ENCODE peak calls at places on chromosomes 6 and 20, in four cellular contexts. T is GM12878, X is HepG2, D is K562. H is an unnamed sample.

GRCh38 chr6:108831104-108831503 is 17.1 kb upstream of the ARMC2 start:
- DNase-seq in D (no peak), X (no peak), T (no peak), H (no peak)

GRCh38 chr6:87181903-87182302 is 26.5 kb downstream of the ZNF292 start:
- DNase-seq in T (no peak), X (no peak), D (no peak), H (no peak)

GRCh38 chr6:42522021-42522420 is 41.8 kb upstream of the UBR2 start:
- DNase-seq in X (no peak), D (no peak), T (no peak), H (no peak)

GRCh38 chr6:167577891-167578361 is 248.8 kb upstream of the AFDN start:
- DNase-seq in T (no peak), X (no peak), D (no peak), H (no peak)

GRCh38 chr6:139533573-139534471 is 159.4 kb upstream of the CITED2 start:
- DNase-seq in X (no peak), T (no peak), D (peak; percentile 83), H (no peak)

GRCh38 chr20:44068780-44069191 is 118.2 kb downstream of the JPH2 start:
- DNase-seq in X (no peak), D (no peak), T (no peak), H (no peak)

GRCh38 chr6:35725721-35726438 is 11.0 kb upstream of the ARMC12 start:
- DNase-seq in T (no peak), X (peak; percentile 65), D (no peak), H (no peak)

GRCh38 chr6:20698675-20699074 is 164.4 kb downstream of the CDKAL1 start:
- DNase-seq in T (no peak), X (no peak), D (no peak), H (no peak)

GRCh38 chr6:18211338-18211737 is 53.0 kb downstream of the DEK start:
- DNase-seq in X (no peak), D (no peak), T (peak; percentile 91), H (no peak)

GRCh38 chr6:148935705-148936306 is 189.0 kb downstream of the UST start:
- DNase-seq in T (no peak), D (no peak), X (no peak), H (no peak)

GRCh38 chr6:158059108-158059507 is 77.4 kb downstream of the SYNJ2 start:
- DNase-seq in D (no peak), X (no peak), T (no peak), H (no peak)

GRCh38 chr6:158057213-158057987 is 75.7 kb downstream of the SYNJ2 start:
- DNase-seq in T (no peak), D (no peak), X (no peak), H (no peak)

GRCh38 chr6:158056355-158056754 is 74.7 kb downstream of the SYNJ2 start:
- DNase-seq in D (no peak), T (no peak), X (no peak), H (no peak)

GRCh38 chr6:158056804-158057203 is 75.1 kb downstream of the SYNJ2 start:
- DNase-seq in D (no peak), T (no peak), X (no peak), H (no peak)

DNA sequence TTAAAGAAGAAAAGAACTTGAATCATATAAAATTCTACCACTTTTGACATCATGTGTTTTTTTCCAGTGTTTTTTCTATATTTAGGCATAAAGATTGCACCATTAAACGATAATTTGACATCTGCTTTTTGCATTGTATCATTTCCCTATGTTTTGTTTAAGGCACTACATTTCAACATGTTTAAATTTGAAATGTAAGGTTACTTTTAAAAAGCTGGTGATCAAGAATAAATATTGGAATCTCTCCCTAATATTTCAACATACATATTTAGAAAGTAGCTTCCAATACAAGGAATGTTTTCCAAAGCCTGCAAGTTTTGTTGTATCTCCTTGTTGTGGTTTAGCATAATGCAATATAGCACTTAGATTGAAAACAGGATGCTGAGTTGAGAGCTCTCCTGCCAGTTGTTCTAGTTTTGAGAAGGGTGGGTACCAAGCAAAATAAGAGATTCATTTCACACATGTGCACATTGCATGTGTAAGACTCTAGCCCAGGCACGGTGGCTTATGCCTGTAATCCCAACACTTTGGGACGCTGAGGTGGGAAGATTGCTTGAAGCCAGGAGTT is 76.6 kb downstream of the SYNJ2 start:
- DNase-seq in X (no peak), T (no peak), D (no peak), H (no peak)
- TF ChIP-seq CBFB in X (no peak), T (no peak), D (no peak), H (no peak)

GRCh38 chr20:39605908-39606307 is 643.8 kb downstream of the DHX35 start:
- DNase-seq in T (no peak), X (no peak), D (no peak), H (no peak)
- TF ChIP-seq MAX in T (no peak), X (no peak), D (no peak), H (no peak)

GRCh38 chr6:1416820-1417219 is 27.4 kb downstream of the FOXF2 start:
- DNase-seq in D (no peak), T (no peak), X (no peak), H (no peak)
- TF ChIP-seq CBFB in D (no peak), T (no peak), X (no peak), H (no peak)

DNA sequence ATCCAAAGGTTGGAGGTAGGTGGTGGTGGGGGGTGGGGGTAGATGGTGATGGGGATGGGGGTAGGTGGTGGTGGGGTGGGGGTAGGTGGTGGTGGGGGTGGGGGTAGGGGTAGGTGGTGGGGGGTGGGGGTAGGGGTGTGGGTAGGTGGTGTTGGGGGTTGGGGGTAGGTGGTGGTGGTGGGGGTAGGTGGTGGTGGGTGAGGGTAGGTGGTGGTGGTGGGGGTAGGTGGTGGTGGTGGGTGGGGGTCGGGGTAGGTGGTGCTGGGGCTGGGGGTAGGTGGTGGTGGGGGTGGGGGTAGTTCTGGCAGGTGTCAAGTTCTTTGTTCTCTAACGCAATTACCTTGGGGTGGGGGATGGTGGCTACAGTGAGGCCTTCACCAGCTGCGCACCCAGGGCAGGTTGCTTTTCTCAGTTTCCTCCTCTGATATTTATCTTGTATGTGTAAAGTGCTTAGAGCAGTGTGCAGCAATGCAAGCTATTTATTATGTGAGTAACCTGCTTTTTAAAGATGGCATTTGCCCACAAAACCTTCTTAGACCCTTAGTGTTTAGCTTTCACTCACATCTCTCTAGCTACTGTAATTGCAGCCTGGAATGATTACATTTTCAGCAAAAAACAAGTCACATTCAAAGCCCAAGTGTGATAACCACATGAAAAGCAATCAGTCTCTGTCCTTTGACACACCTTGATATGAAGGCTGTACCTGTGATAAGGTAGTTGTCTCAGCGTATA is 8.2 kb upstream of the CCDC167 start:
- DNase-seq in T (no peak), D (no peak), X (no peak), H (no peak)
- TF ChIP-seq MAX in T (no peak), D (no peak), X (no peak), H (no peak)

DNA sequence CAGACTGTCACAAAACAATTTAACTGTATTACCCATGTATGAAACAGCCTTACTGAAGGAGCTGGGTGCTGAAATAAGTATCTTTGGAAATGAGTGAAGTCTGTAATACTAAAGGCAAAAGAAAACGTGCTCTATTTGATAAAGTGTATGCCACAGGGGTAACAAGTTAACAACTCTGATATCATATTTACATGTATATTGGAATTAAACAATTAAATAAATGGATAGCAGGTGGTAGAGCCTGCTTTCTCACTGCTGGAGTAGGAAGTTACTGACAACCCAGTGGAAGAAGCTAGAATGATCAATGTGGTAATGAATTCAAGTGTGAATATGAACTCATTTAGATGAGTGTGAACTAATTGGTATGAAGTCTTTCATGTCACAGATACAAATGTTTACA is 186.7 kb downstream of the LMBRD1 start:
- DNase-seq in T (no peak), D (no peak), X (no peak), H (no peak)
- TF ChIP-seq CBFB in T (no peak), D (no peak), X (no peak), H (no peak)

GRCh38 chr20:55555075-55555650 is 450.2 kb downstream of the CBLN4 start:
- DNase-seq in X (no peak), T (no peak), D (no peak), H (no peak)
- TF ChIP-seq MAX in X (no peak), T (no peak), D (no peak), H (no peak)

GRCh38 chr20:24661255-24661654 is 191.8 kb downstream of the SYNDIG1 start:
- DNase-seq in T (no peak), D (no peak), X (no peak), H (no peak)

GRCh38 chr20:24662286-24662685 is 192.9 kb downstream of the SYNDIG1 start:
- DNase-seq in D (no peak), X (no peak), T (no peak), H (no peak)

GRCh38 chr20:24664266-24664986 is 195.0 kb downstream of the SYNDIG1 start:
- DNase-seq in T (no peak), X (no peak), D (no peak), H (no peak)

GRCh38 chr20:24663496-24663895 is 194.1 kb downstream of the SYNDIG1 start:
- DNase-seq in D (no peak), T (no peak), X (no peak), H (no peak)

DNA sequence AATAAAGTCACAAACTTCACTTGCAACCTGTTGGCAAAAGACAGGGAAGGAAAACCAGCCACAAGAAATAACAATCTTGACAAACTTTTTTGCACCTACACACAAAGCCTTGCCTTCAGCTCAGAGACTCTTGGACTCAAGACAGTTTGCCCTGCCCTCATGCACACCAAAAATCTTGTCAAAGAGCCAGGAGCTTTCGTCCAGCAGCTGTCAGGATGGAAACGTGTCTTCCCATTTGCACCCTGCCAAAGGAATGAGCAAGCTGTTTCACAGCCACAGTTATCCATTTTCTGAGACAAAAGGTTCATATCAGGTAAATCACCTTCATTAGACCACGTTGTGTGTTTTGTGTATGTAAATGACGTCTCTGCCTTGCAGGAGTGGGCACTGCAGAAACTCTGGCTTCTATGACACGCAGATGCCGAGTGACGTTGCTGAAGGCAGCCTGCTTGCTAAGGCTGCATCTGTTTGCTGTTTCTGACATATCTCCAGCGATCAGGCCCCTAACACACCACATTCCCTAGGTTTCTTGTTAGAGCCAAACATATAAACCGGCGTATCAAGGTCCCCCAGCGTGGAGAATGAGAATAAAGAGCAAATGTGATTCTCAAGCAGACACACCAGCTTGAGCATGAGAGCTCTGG is 193.4 kb downstream of the SYNDIG1 start:
- DNase-seq in D (no peak), T (no peak), X (no peak), H (no peak)
- TF ChIP-seq CBFB in D (no peak), T (no peak), X (no peak), H (no peak)

DNA sequence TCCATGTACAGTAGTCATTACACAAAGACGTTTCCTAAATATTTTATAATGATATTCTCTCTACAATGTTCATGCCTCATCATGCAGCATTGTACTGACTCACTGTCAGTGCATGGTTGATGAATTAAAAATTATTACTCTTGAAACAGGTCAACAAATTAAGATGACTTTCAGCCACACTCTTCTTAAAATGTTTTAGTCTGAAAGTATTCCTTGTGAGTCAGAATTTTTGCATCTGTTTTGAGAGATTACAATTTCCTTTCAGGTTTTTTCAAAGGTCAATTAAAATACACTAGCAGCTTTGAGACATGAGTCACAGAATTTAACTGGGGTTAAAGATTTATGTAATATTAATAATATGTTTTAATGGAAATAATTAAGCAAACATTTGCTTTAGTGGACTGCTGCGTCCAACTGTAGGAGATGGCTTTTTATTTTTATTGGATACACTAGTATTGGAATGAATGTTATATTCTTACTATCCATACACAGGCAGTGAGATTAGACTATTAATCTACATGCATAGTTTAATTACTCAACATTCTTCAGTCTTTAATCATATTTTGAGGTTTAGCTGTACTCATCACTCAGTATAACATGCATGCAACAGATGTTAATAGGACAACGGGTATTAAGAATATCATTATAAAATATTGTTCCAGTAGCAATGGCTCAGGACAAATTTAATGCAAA is 9.7 kb downstream of the COL12A1 start:
- DNase-seq in X (no peak), T (no peak), D (no peak), H (no peak)
- TF ChIP-seq MAX in X (no peak), T (no peak), D (no peak), H (no peak)

H was measured in WTC11.